ENCODE peak calls at places on chromosomes 2 and 18, in ten cellular contexts. U is fibroblast of lung; W is A549; X is KBM-7; B is kidney; I is skeletal muscle cell; H is activated CD4-positive, CD25-positive, alpha-beta regulatory T cell treated with anti-CD3 and anti-CD28 coated beads, Interleukin-2, amount 50 U/mL, for 72 hours; A is stimulated activated CD4-positive, alpha-beta T cell treated with anti-CD3 and anti-CD28 coated beads, Interleukin-1b, Interleukin-23, amount 100 ng/mL, for 24 hours; Z is activated T-helper 1 cell treated with anti-CD3 and anti-CD28 coated beads, Interleukin-2, amount 50 U/mL, for 16 hours; R is A673. G is an unnamed sample.

GRCh38 chr18:76223403-76223802 is 271.6 kb downstream of the ZNF516 start:
- DNase-seq in U (no peak), W (no peak), X (no peak), B (peak; percentile 61), I (no peak), H (no peak), A (no peak), Z (no peak), R (no peak), G (no peak)

GRCh38 chr2:47559079-47559684 is 156.2 kb downstream of the MSH2 start:
- DNase-seq in U (peak; percentile 43), W (no peak), X (no peak), B (no peak), I (no peak), H (no peak), A (no peak), Z (no peak), R (no peak), G (no peak)

GRCh38 chr18:24060644-24061043 is 46.1 kb downstream of the TTC39C start:
- DNase-seq in U (no peak), W (no peak), X (no peak), B (no peak), I (no peak), H (no peak), A (no peak), Z (no peak), R (no peak), G (no peak)

GRCh38 chr2:201507725-201508124 is 56.2 kb downstream of the STRADB start:
- DNase-seq in U (no peak), W (no peak), X (peak; percentile 28), B (no peak), I (no peak), H (no peak), A (peak; percentile 26), Z (no peak), R (no peak), G (no peak)

GRCh38 chr2:15568874-15569273 is 7.7 kb upstream of the NBAS start:
- DNase-seq in U (no peak), W (no peak), X (no peak), B (no peak), I (no peak), H (no peak), A (no peak), Z (no peak), R (no peak), G (no peak)

GRCh38 chr2:227442639-227443038 is 29.3 kb upstream of the AGFG1 start:
- DNase-seq in U (no peak), W (no peak), X (no peak), B (no peak), I (no peak), H (no peak), A (no peak), Z (no peak), R (no peak), G (no peak)

GRCh38 chr18:10454800-10455550 is 540 bp downstream of the APCDD1 start:
- DNase-seq in U (no peak), W (peak; percentile 1), X (no peak), B (peak; percentile 82), I (no peak), H (no peak), A (no peak), Z (no peak), R (peak; percentile 35), G (peak; percentile 44)

GRCh38 chr2:57759131-57759530 is 287.5 kb upstream of the VRK2 start:
- DNase-seq in U (no peak), W (no peak), X (no peak), B (no peak), I (no peak), H (no peak), A (no peak), Z (no peak), R (no peak), G (no peak)

GRCh38 chr2:142716463-142717242 is 160.8 kb upstream of the KYNU start:
- DNase-seq in U (peak; percentile 81), W (no peak), X (no peak), B (no peak), I (peak; percentile 35), H (no peak), A (no peak), Z (no peak), R (no peak), G (no peak)

GRCh38 chr18:55322176-55322735 is 265.7 kb downstream of the TCF4 start:
- DNase-seq in U (peak; percentile 95), W (peak; percentile 42), X (peak; percentile 52), B (peak; percentile 89), I (peak; percentile 91), H (no peak), A (no peak), Z (no peak), R (peak; percentile 95), G (peak; percentile 49)

GRCh38 chr2:214604861-214605260 is 194.0 kb downstream of the VWC2L start:
- DNase-seq in U (peak; percentile 91), W (peak; percentile 4), X (no peak), B (no peak), I (peak; percentile 5), H (no peak), A (no peak), Z (no peak), R (no peak), G (no peak)

GRCh38 chr2:130341562-130342019 is 1.1 kb upstream of the IMP4 start:
- DNase-seq in U (no peak), W (no peak), X (no peak), B (no peak), I (no peak), H (peak; percentile 37), A (no peak), Z (no peak), R (peak; percentile 6), G (no peak)

GRCh38 chr2:215693269-215693998 is 257.6 kb upstream of the FN1 start:
- DNase-seq in U (peak; percentile 95), W (peak; percentile 45), X (no peak), B (no peak), I (peak; percentile 69), H (no peak), A (no peak), Z (no peak), R (peak; percentile 45), G (no peak)

GRCh38 chr18:73924836-73925235 is 222.8 kb downstream of the FBXO15 start:
- DNase-seq in U (peak; percentile 44), W (no peak), X (no peak), B (no peak), I (no peak), H (no peak), A (no peak), Z (no peak), R (no peak), G (no peak)

GRCh38 chr2:212147921-212148513 is 390.6 kb downstream of the ERBB4 start:
- DNase-seq in U (no peak), W (peak; percentile 4), X (no peak), B (no peak), I (no peak), H (no peak), A (no peak), Z (no peak), R (peak; percentile 56), G (no peak)

GRCh38 chr18:45249306-45249705 is 366.0 kb upstream of the SLC14A2 start:
- DNase-seq in U (peak; percentile 78), W (no peak), X (no peak), B (no peak), I (no peak), H (no peak), A (no peak), Z (no peak), R (no peak), G (no peak)

G was measured in stomach.